ENCODE peak calls at places on chromosomes 13 and 19, in four cellular contexts. T is H1, N is K562, F is GM12878. I is an unnamed sample.

GRCh38 chr19:32599736-32600157 is 18.8 kb downstream of the PDCD5 start:
- DNase-seq in N (peak), F (no peak), T (no peak), I (peak)

GRCh38 chr13:113187263-113187669 is 21.2 kb downstream of the PCID2 start:
- DNase-seq in T (no peak), F (no peak), N (peak), I (peak)

GRCh38 chr13:30464496-30465351 is 1.0 kb downstream of the HMGB1 start:
- DNase-seq in T (peak), F (no peak), N (peak), I (peak)

GRCh38 chr13:85508683-85509329 is 290.4 kb downstream of the SLITRK6 start:
- DNase-seq in T (peak), N (no peak), F (no peak), I (no peak)

GRCh38 chr19:49151339-49152217 is 3.6 kb downstream of the HRC start:
- DNase-seq in T (peak), N (peak), F (no peak), I (peak)

GRCh38 chr19:58002384-58003152 is at the start of gene ZNF606:
- DNase-seq in F (peak), T (peak), N (peak), I (peak)

GRCh38 chr19:48737360-48737998 is 2.9 kb downstream of the RASIP1 start:
- DNase-seq in N (peak), F (no peak), T (no peak), I (peak)

GRCh38 chr13:60331249-60332012 is 65.6 kb upstream of the TDRD3 start:
- DNase-seq in N (no peak), T (no peak), F (no peak), I (no peak)

GRCh38 chr13:76884571-76885202 is 1.5 kb downstream of the KCTD12 start:
- DNase-seq in F (no peak), T (no peak), N (no peak), I (peak)

GRCh38 chr19:10007366-10007765 is 2.9 kb downstream of the COL5A3 start:
- DNase-seq in N (no peak), F (no peak), T (no peak), I (peak)

GRCh38 chr13:26254583-26255102 is 714 bp downstream of the CDK8 start:
- DNase-seq in N (peak), F (no peak), T (peak), I (peak)

GRCh38 chr19:17327654-17328516 is 6.8 kb downstream of the ANO8 start:
- DNase-seq in F (no peak), N (peak), T (peak), I (peak)

GRCh38 chr13:100506154-100506553 is 82.4 kb downstream of the GGACT start:
- DNase-seq in N (no peak), T (no peak), F (no peak), I (no peak)

GRCh38 chr13:32001769-32002168 is 29.8 kb upstream of the FRY start:
- DNase-seq in T (no peak), F (no peak), N (no peak), I (no peak)

GRCh38 chr19:56132316-56132822 is 8.7 kb upstream of the ZNF444 start:
- DNase-seq in T (no peak), N (no peak), F (no peak), I (no peak)

GRCh38 chr19:607301-608154 is 17.8 kb downstream of the HCN2 start:
- DNase-seq in F (no peak), T (no peak), N (no peak), I (no peak)

GRCh38 chr13:113803409-113804016 is 44.5 kb downstream of the TMEM255B start:
- DNase-seq in N (no peak), F (no peak), T (no peak), I (no peak)

GRCh38 chr19:56076413-56076998 is 44.6 kb downstream of the ZNF787 start:
- DNase-seq in T (peak), N (peak), F (no peak), I (peak)

GRCh38 chr13:94435604-94436226 is 43.8 kb downstream of the DCT start:
- DNase-seq in F (no peak), T (no peak), N (peak), I (peak)

GRCh38 chr19:41366089-41366488 is 2.1 kb upstream of the B9D2 start:
- DNase-seq in T (no peak), N (no peak), F (no peak), I (no peak)

GRCh38 chr13:106484084-106484754 is 51.2 kb downstream of the EFNB2 start:
- DNase-seq in N (no peak), F (no peak), T (no peak), I (no peak)

GRCh38 chr13:32895296-32895695 is 120.9 kb upstream of the KL start:
- DNase-seq in T (no peak), F (no peak), N (no peak), I (no peak)

GRCh38 chr19:35908977-35909683 is 1.0 kb upstream of the TYROBP start:
- DNase-seq in F (no peak), N (peak), T (no peak), I (no peak)

GRCh38 chr13:21399741-21400140 is 59.4 kb downstream of the ZDHHC20 start:
- DNase-seq in F (no peak), T (no peak), N (no peak), I (no peak)

GRCh38 chr13:43235028-43235427 is 211.6 kb downstream of the DNAJC15 start:
- DNase-seq in T (no peak), F (no peak), N (no peak), I (no peak)

GRCh38 chr19:23978068-23978467 is 63.4 kb downstream of the ZNF726 start:
- DNase-seq in F (no peak), T (no peak), N (no peak), I (no peak)

GRCh38 chr13:113400621-113401451 is 36.9 kb upstream of the GRTP1 start:
- DNase-seq in F (no peak), T (no peak), N (no peak), I (no peak)

GRCh38 chr13:99331881-99332293 is 24.7 kb upstream of the GPR183 start:
- DNase-seq in T (peak), N (no peak), F (peak), I (no peak)

GRCh38 chr13:113489549-113490495 is 689 bp downstream of the DCUN1D2 start:
- DNase-seq in T (peak), F (no peak), N (peak), I (peak)

GRCh38 chr19:56643460-56643763 is 453 bp downstream of the SMIM17 start:
- DNase-seq in F (no peak), N (no peak), T (no peak), I (no peak)

GRCh38 chr13:99895428-99895998 is 76.1 kb downstream of the ZIC5 start:
- DNase-seq in N (no peak), F (no peak), T (no peak), I (peak)

GRCh38 chr13:27927444-27928352 is 7.9 kb downstream of the PDX1 start:
- DNase-seq in T (no peak), F (no peak), N (no peak), I (no peak)

GRCh38 chr13:59259416-59260000 is 904.2 kb downstream of the DIAPH3 start:
- DNase-seq in N (no peak), F (no peak), T (no peak), I (no peak)

GRCh38 chr13:21372530-21372929 is 86.6 kb downstream of the ZDHHC20 start:
- DNase-seq in T (no peak), N (no peak), F (no peak), I (no peak)

GRCh38 chr13:53249236-53249635 is 220.6 kb downstream of the OLFM4 start:
- DNase-seq in N (no peak), T (no peak), F (no peak), I (no peak)

GRCh38 chr19:5445667-5446066 is 9.6 kb upstream of the ZNRF4 start:
- DNase-seq in F (no peak), N (peak), T (no peak), I (no peak)

GRCh38 chr19:16274466-16274865 is 50.2 kb upstream of the KLF2 start:
- DNase-seq in T (no peak), N (no peak), F (no peak), I (no peak)
- TF ChIP-seq NRF1 in T (no peak), N (no peak), F (no peak), I (no peak)

GRCh38 chr19:47430041-47430802 is 10.9 kb upstream of the MEIS3 start:
- DNase-seq in F (no peak), T (peak), N (no peak), I (no peak)

GRCh38 chr19:47429140-47429793 is 9.9 kb upstream of the MEIS3 start:
- DNase-seq in N (no peak), T (peak), F (no peak), I (no peak)

GRCh38 chr19:47423203-47423882 is 4.0 kb upstream of the MEIS3 start:
- DNase-seq in T (no peak), F (no peak), N (no peak), I (no peak)

GRCh38 chr19:47428177-47428894 is 9.0 kb upstream of the MEIS3 start:
- DNase-seq in T (peak), N (peak), F (peak), I (peak)

GRCh38 chr19:47427241-47428176 is 8.2 kb upstream of the MEIS3 start:
- DNase-seq in N (peak), F (no peak), T (peak), I (peak)
- TF ChIP-seq NRF1 in N (no peak), F (no peak), T (no peak), I (no peak)

DNA sequence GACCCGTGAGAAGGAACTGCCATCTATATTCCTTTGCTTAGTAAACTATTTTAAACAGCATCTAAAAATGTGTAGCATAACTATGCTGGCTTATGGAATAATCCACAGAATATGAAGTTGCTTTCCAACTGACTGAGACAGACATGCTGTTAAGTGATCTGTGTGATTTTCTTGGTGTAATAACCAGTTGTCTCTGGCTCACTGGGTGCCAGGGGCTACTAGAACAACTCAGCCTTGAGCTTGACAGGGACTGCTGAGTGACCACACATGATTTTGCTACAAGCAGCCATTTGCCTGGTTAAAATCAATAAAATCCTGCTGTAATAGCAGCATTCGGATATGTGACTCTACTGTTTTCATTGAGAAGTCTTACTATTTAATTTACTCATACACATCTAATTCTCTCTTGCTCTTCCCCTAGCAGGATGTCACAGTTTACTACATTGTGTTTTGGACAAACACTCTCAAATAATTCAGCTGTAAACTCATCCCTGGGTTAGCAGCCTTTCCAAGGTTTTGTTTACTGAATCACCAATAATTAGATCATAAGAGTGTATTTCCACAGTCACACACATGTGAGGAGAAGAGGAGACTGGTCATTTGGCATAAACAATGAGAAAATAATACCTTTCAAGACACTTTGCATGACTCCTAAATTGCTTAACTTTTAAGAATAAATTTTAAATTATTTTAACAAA is 426.2 kb downstream of the PCDH9 start:
- DNase-seq in F (no peak), N (no peak), T (no peak), I (no peak)
- TF ChIP-seq NRF1 in F (no peak), N (no peak), T (no peak), I (no peak)

GRCh38 chr13:111917086-111917485 is 149.9 kb upstream of the SOX1 start:
- DNase-seq in N (no peak), T (no peak), F (no peak), I (no peak)
- TF ChIP-seq NRF1 in N (no peak), T (no peak), F (no peak), I (no peak)

GRCh38 chr13:45122941-45123340 is 2.6 kb downstream of the GTF2F2 start:
- DNase-seq in F (no peak), N (no peak), T (no peak), I (no peak)

GRCh38 chr13:45119990-45120864 is at the start of gene GTF2F2:
- DNase-seq in T (peak), N (peak), F (peak), I (peak)

GRCh38 chr13:45119469-45119989 is 781 bp upstream of the GTF2F2 start:
- DNase-seq in T (no peak), N (no peak), F (peak), I (peak)

GRCh38 chr13:45121421-45121820 is 1.1 kb downstream of the GTF2F2 start:
- DNase-seq in N (no peak), F (no peak), T (no peak), I (peak)

DNA sequence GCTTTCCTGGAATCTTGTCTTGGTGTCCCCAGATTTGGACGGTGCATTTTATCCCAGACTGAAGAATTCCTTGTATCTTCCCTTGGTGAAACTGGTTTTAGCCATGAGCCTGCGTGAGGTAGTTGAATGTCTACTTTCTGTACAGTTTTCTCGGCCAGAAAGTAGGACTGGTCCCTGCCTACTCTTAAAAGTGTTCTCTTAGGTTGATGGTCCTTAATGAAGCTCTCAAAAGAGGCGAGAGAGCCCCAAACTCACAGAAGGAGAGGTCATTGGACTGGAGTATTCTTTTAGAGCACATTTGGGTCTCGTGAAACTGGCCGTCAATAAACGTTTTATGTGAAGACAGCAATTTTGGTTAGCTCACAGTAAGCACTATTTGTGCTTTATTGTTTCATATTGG is 657 bp downstream of the GTF2F2 start:
- DNase-seq in F (no peak), T (no peak), N (no peak), I (no peak)
- TF ChIP-seq NRF1 in F (no peak), T (no peak), N (no peak), I (no peak)

DNA sequence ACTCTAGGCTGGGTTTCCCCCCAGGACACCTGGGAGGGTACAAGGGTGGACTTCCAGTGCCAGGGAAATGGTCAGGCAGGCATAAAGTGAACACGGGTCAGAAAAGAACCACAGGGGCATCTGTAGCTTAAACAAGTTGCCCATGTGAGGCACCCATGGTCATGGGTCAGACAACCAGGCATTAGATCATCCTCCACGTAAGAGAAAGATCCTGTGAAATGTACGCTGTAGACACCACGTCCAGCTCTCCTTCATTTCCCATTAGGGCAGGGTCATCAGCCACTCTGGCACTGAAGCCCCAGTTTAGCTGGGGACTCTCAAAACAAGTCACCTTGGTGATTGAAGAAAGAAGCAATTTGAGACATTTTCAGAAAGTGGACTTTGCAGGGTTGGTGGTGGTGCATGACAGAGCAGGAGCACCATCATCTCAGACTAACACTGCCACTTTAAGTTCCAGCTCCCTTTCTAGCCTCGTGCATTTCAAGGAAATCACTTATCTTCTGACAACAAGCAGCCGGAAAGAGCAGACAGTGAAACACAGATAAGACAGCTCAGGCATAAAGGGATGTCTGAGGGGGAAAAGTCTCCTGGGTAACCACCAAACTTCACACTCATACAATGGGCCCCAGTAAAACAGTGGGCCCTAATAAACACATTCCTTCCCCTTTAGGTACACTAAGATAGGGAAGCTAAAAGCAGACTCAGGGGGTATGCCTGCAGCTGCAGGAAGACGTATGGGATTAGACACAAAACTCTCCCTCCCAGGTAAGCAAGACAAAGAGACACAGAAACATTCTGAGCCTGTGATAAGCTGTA is 16.1 kb upstream of the SIGLEC6 start:
- DNase-seq in T (no peak), F (no peak), N (peak), I (no peak)
- TF ChIP-seq NRF1 in T (no peak), F (no peak), N (peak), I (no peak)

GRCh38 chr19:1627194-1627593 is 21.9 kb upstream of the UQCR11 start:
- DNase-seq in N (no peak), T (no peak), F (no peak), I (no peak)

GRCh38 chr19:1622007-1622406 is 16.7 kb upstream of the UQCR11 start:
- DNase-seq in N (no peak), F (no peak), T (no peak), I (no peak)

GRCh38 chr19:1622541-1622940 is 17.3 kb upstream of the UQCR11 start:
- DNase-seq in N (no peak), T (no peak), F (no peak), I (no peak)

GRCh38 chr19:1626417-1627010 is 21.3 kb upstream of the UQCR11 start:
- DNase-seq in T (no peak), N (no peak), F (no peak), I (no peak)

GRCh38 chr19:1624458-1624857 is 19.2 kb upstream of the UQCR11 start:
- DNase-seq in F (no peak), N (peak), T (peak), I (peak)
- TF ChIP-seq NRF1 in F (no peak), N (peak), T (no peak), I (no peak)

GRCh38 chr19:46931197-46931596 is 70.4 kb downstream of the ARHGAP35 start:
- DNase-seq in T (no peak), N (no peak), F (no peak), I (no peak)

GRCh38 chr19:46927893-46928292 is 67.1 kb downstream of the ARHGAP35 start:
- DNase-seq in F (no peak), T (no peak), N (no peak), I (no peak)

GRCh38 chr19:46926201-46927071 is 65.6 kb downstream of the ARHGAP35 start:
- DNase-seq in N (no peak), T (no peak), F (no peak), I (no peak)

GRCh38 chr19:46927106-46927505 is 66.3 kb downstream of the ARHGAP35 start:
- DNase-seq in T (no peak), N (no peak), F (no peak), I (no peak)

DNA sequence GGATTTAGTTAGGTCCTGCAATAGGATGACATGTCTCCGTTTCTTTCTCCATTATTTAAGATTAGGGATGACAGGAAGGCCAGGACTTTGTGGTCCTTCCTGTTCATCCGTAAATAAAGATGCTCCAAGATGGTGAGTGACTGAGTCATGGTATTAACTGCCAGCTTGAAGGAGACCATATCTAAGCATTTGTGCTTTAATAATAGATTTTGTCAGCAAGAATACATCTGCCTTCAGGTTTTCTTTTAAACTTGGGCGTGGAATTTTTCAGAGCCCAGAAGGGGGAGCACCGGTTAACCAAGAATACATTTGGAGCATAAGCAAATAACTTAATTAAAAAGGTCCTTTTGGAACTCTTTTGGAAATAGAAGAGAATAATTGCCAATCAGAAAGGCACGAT is 68.2 kb downstream of the ARHGAP35 start:
- DNase-seq in N (no peak), F (no peak), T (no peak), I (no peak)
- TF ChIP-seq NRF1 in N (no peak), F (no peak), T (no peak), I (no peak)

I was measured in SK-N-SH.